ENCODE peak calls at places on chromosomes 4 and X, in four cellular contexts. One of them, this sample, is unnamed.
A peak's percentile ranks its signal among the peaks of the same experiment; 100 is the strongest.

GRCh38 chrX:25043192-25043591 is 27.4 kb upstream of the ARX start:
- DNase-seq in fibroblast of the aortic adventitia: no peak
- DNase-seq in ovary: no peak
- DNase-seq in esophagus squamous epithelium: no peak
- DNase-seq in this sample: no peak

GRCh38 chr4:144399927-144400326 is 246.0 kb upstream of the HHIP start:
- DNase-seq in fibroblast of the aortic adventitia: peak; percentile 94
- DNase-seq in ovary: no peak
- DNase-seq in esophagus squamous epithelium: no peak
- DNase-seq in this sample: peak; percentile 57

GRCh38 chr4:158313566-158313965 is 103.3 kb downstream of the TMEM144 start:
- DNase-seq in fibroblast of the aortic adventitia: peak; percentile 14
- DNase-seq in ovary: no peak
- DNase-seq in esophagus squamous epithelium: no peak
- DNase-seq in this sample: no peak

GRCh38 chr4:180669637-180670036 is 1573.6 kb upstream of the TENM3 start:
- DNase-seq in fibroblast of the aortic adventitia: no peak
- DNase-seq in ovary: no peak
- DNase-seq in esophagus squamous epithelium: no peak
- DNase-seq in this sample: no peak

GRCh38 chrX:57417827-57418226 is 131.3 kb downstream of the FAAH2 start:
- DNase-seq in fibroblast of the aortic adventitia: no peak
- DNase-seq in ovary: no peak
- DNase-seq in esophagus squamous epithelium: no peak
- DNase-seq in this sample: no peak

GRCh38 chr4:81756973-81757372 is 285.3 kb upstream of the RASGEF1B start:
- DNase-seq in fibroblast of the aortic adventitia: no peak
- DNase-seq in ovary: no peak
- DNase-seq in esophagus squamous epithelium: no peak
- DNase-seq in this sample: no peak

GRCh38 chr4:113781439-113782040 is 20.0 kb upstream of the CAMK2D start:
- DNase-seq in fibroblast of the aortic adventitia: peak; percentile 66
- DNase-seq in ovary: no peak
- DNase-seq in esophagus squamous epithelium: no peak
- DNase-seq in this sample: no peak

GRCh38 chrX:136779346-136779781 is 1.4 kb downstream of the ARHGEF6 start:
- DNase-seq in fibroblast of the aortic adventitia: no peak
- DNase-seq in ovary: no peak
- DNase-seq in esophagus squamous epithelium: no peak
- DNase-seq in this sample: no peak

GRCh38 chrX:69231903-69232302 is 66.7 kb upstream of the PJA1 start:
- DNase-seq in fibroblast of the aortic adventitia: no peak
- DNase-seq in ovary: no peak
- DNase-seq in esophagus squamous epithelium: no peak
- DNase-seq in this sample: no peak

GRCh38 chrX:24647257-24648058 is at the start of gene PCYT1B:
- DNase-seq in fibroblast of the aortic adventitia: peak; percentile 47
- DNase-seq in ovary: peak; percentile 59
- DNase-seq in esophagus squamous epithelium: peak; percentile 1
- DNase-seq in this sample: no peak

GRCh38 chr4:53716011-53716410 is 124.7 kb upstream of the LNX1 start:
- DNase-seq in fibroblast of the aortic adventitia: peak; percentile 53
- DNase-seq in ovary: no peak
- DNase-seq in esophagus squamous epithelium: no peak
- DNase-seq in this sample: no peak

GRCh38 chrX:151153086-151153485 is 23.3 kb upstream of the GPR50 start:
- DNase-seq in fibroblast of the aortic adventitia: peak; percentile 29
- DNase-seq in ovary: no peak
- DNase-seq in esophagus squamous epithelium: no peak
- DNase-seq in this sample: peak; percentile 13

GRCh38 chrX:48508400-48509244 is at the start of gene PORCN:
- DNase-seq in fibroblast of the aortic adventitia: peak; percentile 47
- DNase-seq in ovary: peak; percentile 80
- DNase-seq in esophagus squamous epithelium: peak; percentile 29
- DNase-seq in this sample: no peak

GRCh38 chr4:47224361-47224760 is 193.0 kb downstream of the GABRB1 start:
- DNase-seq in fibroblast of the aortic adventitia: no peak
- DNase-seq in ovary: no peak
- DNase-seq in esophagus squamous epithelium: no peak
- DNase-seq in this sample: no peak

GRCh38 chr4:134057356-134057755 is 144.2 kb downstream of the PABPC4L start:
- DNase-seq in fibroblast of the aortic adventitia: no peak
- DNase-seq in ovary: no peak
- DNase-seq in esophagus squamous epithelium: no peak
- DNase-seq in this sample: no peak

GRCh38 chr4:88531549-88531948 is 8.0 kb upstream of the PYURF start:
- DNase-seq in fibroblast of the aortic adventitia: no peak
- DNase-seq in ovary: no peak
- DNase-seq in esophagus squamous epithelium: no peak
- DNase-seq in this sample: no peak

GRCh38 chr4:88533937-88534750 is 10.6 kb upstream of the PYURF start:
- DNase-seq in fibroblast of the aortic adventitia: peak; percentile 68
- DNase-seq in ovary: no peak
- DNase-seq in esophagus squamous epithelium: no peak
- DNase-seq in this sample: peak; percentile 74

GRCh38 chr4:88528861-88529260 is 5.3 kb upstream of the PYURF start:
- DNase-seq in fibroblast of the aortic adventitia: peak; percentile 44
- DNase-seq in ovary: no peak
- DNase-seq in esophagus squamous epithelium: no peak
- DNase-seq in this sample: no peak

GRCh38 chr4:88535090-88535755 is 11.6 kb upstream of the PYURF start:
- DNase-seq in fibroblast of the aortic adventitia: no peak
- DNase-seq in ovary: no peak
- DNase-seq in esophagus squamous epithelium: no peak
- DNase-seq in this sample: no peak

DNA sequence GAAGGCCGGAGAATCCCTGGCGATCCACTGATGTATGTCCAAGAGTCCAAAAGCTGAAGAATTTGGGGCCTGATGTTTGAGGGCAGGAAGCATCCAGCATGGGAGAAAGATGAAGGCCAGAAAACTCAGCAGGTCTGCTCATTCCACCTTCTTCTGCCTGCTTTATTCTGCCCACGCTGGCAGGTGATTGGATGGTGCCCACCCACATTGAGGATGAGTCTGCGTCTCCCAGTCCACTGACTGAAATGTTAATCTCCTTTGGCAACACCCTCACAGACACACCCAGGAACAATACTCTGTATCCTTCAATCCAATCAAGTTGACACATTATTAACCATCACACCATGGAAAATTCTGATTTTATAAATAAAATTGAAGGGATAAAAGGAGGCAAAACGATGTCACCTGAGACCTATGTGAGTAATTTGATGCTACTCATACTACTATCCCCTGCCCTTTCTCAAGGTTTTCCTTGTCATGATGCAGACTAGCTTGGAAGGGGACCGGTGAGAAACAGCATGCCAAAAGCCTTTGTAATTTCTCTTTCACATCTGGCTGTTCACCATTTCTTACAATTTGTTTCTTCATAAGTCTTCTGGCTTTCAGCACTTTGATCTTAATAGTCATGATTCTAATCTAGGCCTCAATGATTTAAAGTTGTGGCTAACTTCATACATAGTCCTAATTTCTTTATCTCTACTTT is 9.7 kb upstream of the PYURF start:
- DNase-seq in fibroblast of the aortic adventitia: peak; percentile 66
- DNase-seq in ovary: no peak
- DNase-seq in esophagus squamous epithelium: no peak
- DNase-seq in this sample: peak; percentile 39
- H3K4me3 ChIP-seq in fibroblast of the aortic adventitia: no peak overlapping the region
- H3K4me3 ChIP-seq in ovary: no peak overlapping the region
- H3K4me3 ChIP-seq in esophagus squamous epithelium: no peak overlapping the region
- H3K4me3 ChIP-seq in this sample: no peak overlapping the region

GRCh38 chrX:40083120-40083978 is 14.4 kb downstream of the BCOR start:
- DNase-seq in fibroblast of the aortic adventitia: no peak
- DNase-seq in ovary: peak; percentile 51
- DNase-seq in esophagus squamous epithelium: no peak
- DNase-seq in this sample: no peak
- TF ChIP-seq CTCF in fibroblast of the aortic adventitia: no peak
- TF ChIP-seq CTCF in ovary: no peak
- TF ChIP-seq CTCF in esophagus squamous epithelium: no peak
- TF ChIP-seq CTCF in this sample: no peak

GRCh38 chr4:45064741-45065140 is 338.4 kb upstream of the GNPDA2 start:
- DNase-seq in fibroblast of the aortic adventitia: no peak
- DNase-seq in ovary: no peak
- DNase-seq in esophagus squamous epithelium: no peak
- DNase-seq in this sample: no peak

GRCh38 chr4:45063166-45063565 is 336.8 kb upstream of the GNPDA2 start:
- DNase-seq in fibroblast of the aortic adventitia: no peak
- DNase-seq in ovary: no peak
- DNase-seq in esophagus squamous epithelium: no peak
- DNase-seq in this sample: no peak

DNA sequence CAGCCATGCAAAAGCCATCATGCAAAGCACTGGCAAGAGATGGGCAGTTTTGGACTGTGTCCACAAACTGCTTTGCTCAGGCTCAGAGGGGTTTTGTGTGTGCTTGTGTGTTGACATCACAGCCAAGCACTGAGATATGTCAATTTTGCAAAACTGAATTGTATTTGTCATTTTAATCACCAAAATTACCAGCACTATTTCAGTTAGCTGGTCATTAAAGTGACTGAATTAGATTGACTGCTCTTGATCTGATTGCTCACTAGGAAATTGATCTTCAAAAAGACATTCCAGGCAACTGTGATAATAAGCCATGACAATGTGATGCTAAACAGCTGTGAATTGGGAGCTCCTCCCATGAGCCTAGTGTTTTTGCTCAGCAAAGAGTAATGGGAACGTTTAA is 337.3 kb upstream of the GNPDA2 start:
- DNase-seq in fibroblast of the aortic adventitia: no peak
- DNase-seq in ovary: no peak
- DNase-seq in esophagus squamous epithelium: no peak
- DNase-seq in this sample: no peak
- H3K4me3 ChIP-seq in fibroblast of the aortic adventitia: no peak overlapping the region
- H3K4me3 ChIP-seq in ovary: no peak overlapping the region
- H3K4me3 ChIP-seq in esophagus squamous epithelium: no peak overlapping the region
- H3K4me3 ChIP-seq in this sample: no peak overlapping the region

DNA sequence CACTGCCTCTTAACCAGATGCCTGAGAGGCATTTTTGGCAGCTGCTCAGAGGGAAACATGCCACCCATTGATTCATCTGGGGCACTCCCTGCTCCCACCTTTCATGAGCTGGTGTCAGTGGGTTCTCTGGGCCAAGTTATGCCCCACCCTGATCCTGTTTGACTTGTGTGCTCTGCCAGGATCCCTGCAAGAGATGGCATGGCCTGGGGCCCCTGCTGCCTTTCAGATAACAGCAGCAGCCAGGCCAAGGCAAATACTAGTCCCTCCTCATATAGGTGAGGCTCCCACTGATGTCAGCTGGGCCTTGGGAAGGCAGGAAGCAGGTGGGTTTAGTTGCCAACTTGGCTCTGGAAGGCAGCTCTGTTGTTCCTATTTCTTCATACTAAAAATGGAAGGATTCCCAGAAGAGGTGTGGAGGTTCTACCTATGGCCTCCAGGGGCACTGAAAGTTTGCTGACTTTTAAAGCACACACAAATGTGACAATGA is 192.9 kb upstream of the RBPJ start:
- DNase-seq in fibroblast of the aortic adventitia: peak; percentile 27
- DNase-seq in ovary: no peak
- DNase-seq in esophagus squamous epithelium: no peak
- DNase-seq in this sample: no peak
- TF ChIP-seq CTCF in fibroblast of the aortic adventitia: no peak
- TF ChIP-seq CTCF in ovary: no peak
- TF ChIP-seq CTCF in esophagus squamous epithelium: peak; percentile 22
- TF ChIP-seq CTCF in this sample: no peak

GRCh38 chrX:15319075-15319474 is 3.6 kb upstream of the ASB11 start:
- DNase-seq in fibroblast of the aortic adventitia: no peak
- DNase-seq in ovary: no peak
- DNase-seq in esophagus squamous epithelium: no peak
- DNase-seq in this sample: no peak

GRCh38 chrX:15314472-15314871 is 968 bp downstream of the ASB11 start:
- DNase-seq in fibroblast of the aortic adventitia: no peak
- DNase-seq in ovary: no peak
- DNase-seq in esophagus squamous epithelium: no peak
- DNase-seq in this sample: no peak

GRCh38 chrX:15320297-15320696 is 4.9 kb upstream of the ASB11 start:
- DNase-seq in fibroblast of the aortic adventitia: no peak
- DNase-seq in ovary: no peak
- DNase-seq in esophagus squamous epithelium: no peak
- DNase-seq in this sample: no peak

GRCh38 chrX:15311119-15311518 is 4.3 kb downstream of the ASB11 start:
- DNase-seq in fibroblast of the aortic adventitia: no peak
- DNase-seq in ovary: no peak
- DNase-seq in esophagus squamous epithelium: no peak
- DNase-seq in this sample: no peak

GRCh38 chrX:15315509-15315908 is at the start of gene ASB11:
- DNase-seq in fibroblast of the aortic adventitia: no peak
- DNase-seq in ovary: no peak
- DNase-seq in esophagus squamous epithelium: no peak
- DNase-seq in this sample: no peak
- H3K4me3 ChIP-seq in fibroblast of the aortic adventitia: no peak within 1 kb of the TSS
- H3K4me3 ChIP-seq in ovary: no peak within 1 kb of the TSS
- H3K4me3 ChIP-seq in esophagus squamous epithelium: no peak within 1 kb of the TSS
- H3K4me3 ChIP-seq in this sample: no peak within 1 kb of the TSS

GRCh38 chrX:63686878-63687714 is 97.9 kb downstream of the ARHGEF9 start:
- DNase-seq in fibroblast of the aortic adventitia: peak; percentile 67
- DNase-seq in ovary: no peak
- DNase-seq in esophagus squamous epithelium: no peak
- DNase-seq in this sample: peak; percentile 37
- TF ChIP-seq CTCF in fibroblast of the aortic adventitia: peak; percentile 84
- TF ChIP-seq CTCF in ovary: no peak
- TF ChIP-seq CTCF in esophagus squamous epithelium: peak; percentile 55
- TF ChIP-seq CTCF in this sample: peak; percentile 84

GRCh38 chr4:3042226-3042625 is 32.1 kb downstream of the HTT-AS start:
- DNase-seq in fibroblast of the aortic adventitia: no peak
- DNase-seq in ovary: no peak
- DNase-seq in esophagus squamous epithelium: no peak
- DNase-seq in this sample: no peak
- H3K4me3 ChIP-seq in fibroblast of the aortic adventitia: peak overlapping the region; percentile 56
- H3K4me3 ChIP-seq in ovary: peak overlapping the region; percentile 31
- H3K4me3 ChIP-seq in esophagus squamous epithelium: peak overlapping the region; percentile 43
- H3K4me3 ChIP-seq in this sample: peak overlapping the region; percentile 52